ENCODE peak calls at places on chromosomes 3 and 15, in ten cellular contexts. One of them, this sample, is unnamed.

GRCh38 chr3:46480481-46481195 is 15.9 kb upstream of the LTF start:
- DNase-seq in fibroblast of pulmonary artery: no peak
- DNase-seq in mammary epithelial cell: no peak
- DNase-seq in ovary: no peak
- DNase-seq in HCT116: no peak
- DNase-seq in Panc1: no peak
- DNase-seq in foreskin fibroblast: no peak
- DNase-seq in body of pancreas: no peak
- DNase-seq in heart left ventricle: no peak
- DNase-seq in hepatocyte: peak; percentile 2
- DNase-seq in this sample: no peak

GRCh38 chr15:71730277-71731144 is 79.8 kb upstream of the NR2E3 start:
- DNase-seq in foreskin fibroblast: peak; percentile 56
- DNase-seq in Panc1: no peak
- DNase-seq in mammary epithelial cell: peak; percentile 45
- DNase-seq in ovary: no peak
- DNase-seq in heart left ventricle: no peak
- DNase-seq in fibroblast of pulmonary artery: peak; percentile 84
- DNase-seq in hepatocyte: peak; percentile 78
- DNase-seq in body of pancreas: peak; percentile 47
- DNase-seq in HCT116: peak; percentile 43
- DNase-seq in this sample: peak; percentile 70

GRCh38 chr3:79968418-79968817 is 200.6 kb upstream of the ROBO1 start:
- DNase-seq in Panc1: no peak
- DNase-seq in HCT116: no peak
- DNase-seq in ovary: no peak
- DNase-seq in body of pancreas: no peak
- DNase-seq in heart left ventricle: no peak
- DNase-seq in foreskin fibroblast: no peak
- DNase-seq in mammary epithelial cell: no peak
- DNase-seq in fibroblast of pulmonary artery: no peak
- DNase-seq in hepatocyte: no peak
- DNase-seq in this sample: no peak

GRCh38 chr15:26873846-26874245 is 7.0 kb downstream of the GABRA5 start:
- DNase-seq in fibroblast of pulmonary artery: peak; percentile 19
- DNase-seq in heart left ventricle: peak; percentile 48
- DNase-seq in Panc1: no peak
- DNase-seq in foreskin fibroblast: no peak
- DNase-seq in HCT116: no peak
- DNase-seq in mammary epithelial cell: no peak
- DNase-seq in ovary: no peak
- DNase-seq in body of pancreas: no peak
- DNase-seq in hepatocyte: no peak
- DNase-seq in this sample: no peak

GRCh38 chr15:71275566-71276354 is 160.5 kb downstream of the THSD4 start:
- DNase-seq in body of pancreas: no peak
- DNase-seq in HCT116: no peak
- DNase-seq in foreskin fibroblast: no peak
- DNase-seq in fibroblast of pulmonary artery: no peak
- DNase-seq in mammary epithelial cell: no peak
- DNase-seq in hepatocyte: no peak
- DNase-seq in Panc1: no peak
- DNase-seq in ovary: no peak
- DNase-seq in heart left ventricle: no peak
- DNase-seq in this sample: no peak

GRCh38 chr15:100728371-100729201 is 126.2 kb downstream of the ASB7 start:
- DNase-seq in Panc1: no peak
- DNase-seq in hepatocyte: no peak
- DNase-seq in fibroblast of pulmonary artery: no peak
- DNase-seq in mammary epithelial cell: no peak
- DNase-seq in ovary: no peak
- DNase-seq in HCT116: no peak
- DNase-seq in foreskin fibroblast: no peak
- DNase-seq in body of pancreas: no peak
- DNase-seq in heart left ventricle: no peak
- DNase-seq in this sample: no peak

GRCh38 chr15:60077581-60078359 is 73.7 kb downstream of the FOXB1 start:
- DNase-seq in fibroblast of pulmonary artery: no peak
- DNase-seq in hepatocyte: no peak
- DNase-seq in ovary: no peak
- DNase-seq in body of pancreas: no peak
- DNase-seq in mammary epithelial cell: no peak
- DNase-seq in foreskin fibroblast: no peak
- DNase-seq in heart left ventricle: no peak
- DNase-seq in HCT116: no peak
- DNase-seq in Panc1: no peak
- DNase-seq in this sample: no peak

GRCh38 chr3:196740476-196741400 is 1.1 kb downstream of the PAK2 start:
- DNase-seq in foreskin fibroblast: peak; percentile 32
- DNase-seq in heart left ventricle: no peak
- DNase-seq in mammary epithelial cell: peak; percentile 48
- DNase-seq in fibroblast of pulmonary artery: peak; percentile 62
- DNase-seq in HCT116: no peak
- DNase-seq in Panc1: peak; percentile 27
- DNase-seq in ovary: peak; percentile 53
- DNase-seq in hepatocyte: peak; percentile 45
- DNase-seq in body of pancreas: peak; percentile 22
- DNase-seq in this sample: peak; percentile 43

GRCh38 chr15:70101459-70102113 is 3.9 kb upstream of the TLE3 start:
- DNase-seq in Panc1: no peak
- DNase-seq in mammary epithelial cell: peak; percentile 74
- DNase-seq in body of pancreas: peak; percentile 93
- DNase-seq in ovary: peak; percentile 70
- DNase-seq in hepatocyte: peak; percentile 89
- DNase-seq in HCT116: peak; percentile 82
- DNase-seq in heart left ventricle: peak; percentile 76
- DNase-seq in fibroblast of pulmonary artery: peak; percentile 98
- DNase-seq in foreskin fibroblast: peak; percentile 81
- DNase-seq in this sample: peak; percentile 93

GRCh38 chr3:179503640-179504039 is 52.4 kb upstream of the GNB4 start:
- DNase-seq in body of pancreas: no peak
- DNase-seq in heart left ventricle: no peak
- DNase-seq in fibroblast of pulmonary artery: no peak
- DNase-seq in hepatocyte: no peak
- DNase-seq in foreskin fibroblast: no peak
- DNase-seq in HCT116: no peak
- DNase-seq in ovary: no peak
- DNase-seq in Panc1: no peak
- DNase-seq in mammary epithelial cell: no peak
- DNase-seq in this sample: no peak

GRCh38 chr3:15206662-15207576 is 873 bp downstream of the CAPN7 start:
- DNase-seq in foreskin fibroblast: peak; percentile 20
- DNase-seq in hepatocyte: peak; percentile 59
- DNase-seq in fibroblast of pulmonary artery: peak; percentile 36
- DNase-seq in Panc1: no peak
- DNase-seq in ovary: no peak
- DNase-seq in HCT116: no peak
- DNase-seq in mammary epithelial cell: peak; percentile 53
- DNase-seq in heart left ventricle: peak; percentile 36
- DNase-seq in body of pancreas: peak; percentile 65
- DNase-seq in this sample: peak; percentile 55

GRCh38 chr15:37764733-37765191 is 169.7 kb upstream of the TMCO5A start:
- DNase-seq in fibroblast of pulmonary artery: peak; percentile 83
- DNase-seq in Panc1: no peak
- DNase-seq in mammary epithelial cell: peak; percentile 43
- DNase-seq in hepatocyte: peak; percentile 64
- DNase-seq in foreskin fibroblast: peak; percentile 58
- DNase-seq in heart left ventricle: no peak
- DNase-seq in ovary: no peak
- DNase-seq in body of pancreas: peak; percentile 36
- DNase-seq in HCT116: peak; percentile 56
- DNase-seq in this sample: peak; percentile 77

DNA sequence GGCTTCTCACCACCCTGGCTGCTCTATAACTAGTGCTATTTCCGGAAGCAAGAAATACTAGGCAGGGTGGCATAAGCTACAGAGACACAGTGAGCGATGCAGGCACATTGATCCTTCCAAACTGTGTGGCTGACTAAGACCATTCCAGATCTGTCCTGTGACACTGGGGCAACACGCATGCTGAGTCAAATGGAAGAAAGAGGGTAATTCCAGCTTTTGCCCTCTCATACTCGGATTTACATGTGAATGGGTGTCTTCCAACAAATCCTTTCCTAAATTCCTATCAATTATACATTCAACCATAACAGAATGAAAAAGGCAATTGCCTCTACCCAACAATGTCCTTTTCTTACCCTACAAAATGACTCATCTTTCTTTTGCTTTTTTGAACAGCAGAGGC is 5.1 kb downstream of the FSIP1 start:
- DNase-seq in body of pancreas: no peak
- DNase-seq in Panc1: no peak
- DNase-seq in heart left ventricle: no peak
- DNase-seq in mammary epithelial cell: no peak
- DNase-seq in ovary: no peak
- DNase-seq in fibroblast of pulmonary artery: no peak
- DNase-seq in hepatocyte: no peak
- DNase-seq in foreskin fibroblast: no peak
- DNase-seq in HCT116: no peak
- DNase-seq in this sample: no peak
- H3K4me3 ChIP-seq in body of pancreas: no peak overlapping the region
- H3K4me3 ChIP-seq in Panc1: no peak overlapping the region
- H3K4me3 ChIP-seq in heart left ventricle: no peak overlapping the region
- H3K4me3 ChIP-seq in mammary epithelial cell: no peak overlapping the region
- H3K4me3 ChIP-seq in ovary: no peak overlapping the region
- H3K4me3 ChIP-seq in fibroblast of pulmonary artery: no peak overlapping the region
- H3K4me3 ChIP-seq in hepatocyte: no peak overlapping the region
- H3K4me3 ChIP-seq in foreskin fibroblast: no peak overlapping the region
- H3K4me3 ChIP-seq in HCT116: no peak overlapping the region
- H3K4me3 ChIP-seq in this sample: no peak overlapping the region

DNA sequence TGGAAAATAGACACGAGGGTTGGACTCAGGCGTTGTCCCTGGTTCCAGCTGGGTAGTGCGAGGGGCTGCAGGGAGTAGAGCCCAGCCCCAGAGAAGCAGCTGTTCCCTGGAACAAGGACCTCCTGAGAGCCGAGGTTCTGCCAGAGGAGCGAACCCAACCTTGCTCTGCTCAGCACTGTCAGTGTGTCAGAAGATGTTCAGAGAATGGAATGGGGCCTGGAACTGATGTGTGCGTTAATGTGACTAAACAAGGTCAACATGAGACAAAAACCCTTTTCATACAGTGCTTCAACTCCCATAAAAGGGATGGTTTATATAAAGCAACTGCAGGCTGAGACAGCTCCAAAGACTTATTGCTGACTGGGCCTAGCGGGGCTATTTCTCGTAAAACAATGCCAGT is 35.5 kb upstream of the HACD2 start:
- DNase-seq in foreskin fibroblast: peak; percentile 20
- DNase-seq in body of pancreas: no peak
- DNase-seq in mammary epithelial cell: peak; percentile 87
- DNase-seq in heart left ventricle: no peak
- DNase-seq in ovary: peak; percentile 70
- DNase-seq in hepatocyte: no peak
- DNase-seq in HCT116: no peak
- DNase-seq in fibroblast of pulmonary artery: peak; percentile 17
- DNase-seq in Panc1: no peak
- DNase-seq in this sample: peak; percentile 85
- H3K4me3 ChIP-seq in foreskin fibroblast: no peak overlapping the region
- H3K4me3 ChIP-seq in body of pancreas: no peak overlapping the region
- H3K4me3 ChIP-seq in mammary epithelial cell: peak overlapping the region; percentile 23
- H3K4me3 ChIP-seq in heart left ventricle: no peak overlapping the region
- H3K4me3 ChIP-seq in ovary: peak overlapping the region; percentile 37
- H3K4me3 ChIP-seq in hepatocyte: no peak overlapping the region
- H3K4me3 ChIP-seq in HCT116: no peak overlapping the region
- H3K4me3 ChIP-seq in fibroblast of pulmonary artery: no peak overlapping the region
- H3K4me3 ChIP-seq in Panc1: no peak overlapping the region
- H3K4me3 ChIP-seq in this sample: peak overlapping the region; percentile 43

DNA sequence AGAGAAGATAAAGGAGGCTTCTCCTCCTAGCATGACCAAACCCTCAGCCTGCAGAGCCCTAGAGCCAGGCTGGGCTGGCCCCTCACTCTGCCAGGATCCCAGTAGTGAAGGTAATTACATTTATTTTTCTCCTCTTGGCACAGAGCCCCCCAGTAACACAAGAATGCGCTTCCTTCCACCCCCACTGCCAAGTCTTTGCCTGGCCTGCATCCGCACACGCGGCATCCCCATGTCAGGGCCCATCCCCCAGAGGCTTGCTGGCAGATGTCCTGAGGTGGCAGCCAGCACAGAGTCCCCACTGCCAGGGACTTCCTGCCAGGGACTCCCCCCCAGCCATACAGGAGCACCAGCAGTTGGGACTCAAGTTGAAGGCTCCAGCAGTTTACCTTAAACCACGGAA is 41.1 kb downstream of the MEGF11 start:
- DNase-seq in Panc1: no peak
- DNase-seq in ovary: no peak
- DNase-seq in heart left ventricle: no peak
- DNase-seq in mammary epithelial cell: no peak
- DNase-seq in foreskin fibroblast: no peak
- DNase-seq in fibroblast of pulmonary artery: no peak
- DNase-seq in body of pancreas: no peak
- DNase-seq in HCT116: no peak
- DNase-seq in hepatocyte: no peak
- DNase-seq in this sample: no peak
- H3K4me3 ChIP-seq in Panc1: no peak overlapping the region
- H3K4me3 ChIP-seq in ovary: no peak overlapping the region
- H3K4me3 ChIP-seq in heart left ventricle: no peak overlapping the region
- H3K4me3 ChIP-seq in mammary epithelial cell: no peak overlapping the region
- H3K4me3 ChIP-seq in foreskin fibroblast: no peak overlapping the region
- H3K4me3 ChIP-seq in fibroblast of pulmonary artery: no peak overlapping the region
- H3K4me3 ChIP-seq in body of pancreas: no peak overlapping the region
- H3K4me3 ChIP-seq in HCT116: no peak overlapping the region
- H3K4me3 ChIP-seq in hepatocyte: no peak overlapping the region
- H3K4me3 ChIP-seq in this sample: no peak overlapping the region

GRCh38 chr15:83088876-83089275 is 18.6 kb upstream of the TM6SF1 start:
- DNase-seq in hepatocyte: no peak
- DNase-seq in mammary epithelial cell: no peak
- DNase-seq in foreskin fibroblast: no peak
- DNase-seq in heart left ventricle: no peak
- DNase-seq in HCT116: no peak
- DNase-seq in ovary: no peak
- DNase-seq in body of pancreas: no peak
- DNase-seq in fibroblast of pulmonary artery: no peak
- DNase-seq in Panc1: no peak
- DNase-seq in this sample: no peak

GRCh38 chr15:83087535-83087934 is 19.9 kb upstream of the TM6SF1 start:
- DNase-seq in Panc1: no peak
- DNase-seq in HCT116: no peak
- DNase-seq in hepatocyte: no peak
- DNase-seq in body of pancreas: no peak
- DNase-seq in fibroblast of pulmonary artery: no peak
- DNase-seq in heart left ventricle: no peak
- DNase-seq in mammary epithelial cell: no peak
- DNase-seq in foreskin fibroblast: no peak
- DNase-seq in ovary: no peak
- DNase-seq in this sample: no peak

GRCh38 chr15:83092309-83092976 is 15.0 kb upstream of the TM6SF1 start:
- DNase-seq in heart left ventricle: peak; percentile 46
- DNase-seq in ovary: no peak
- DNase-seq in hepatocyte: peak; percentile 50
- DNase-seq in mammary epithelial cell: peak; percentile 27
- DNase-seq in Panc1: no peak
- DNase-seq in body of pancreas: no peak
- DNase-seq in HCT116: no peak
- DNase-seq in fibroblast of pulmonary artery: peak; percentile 84
- DNase-seq in foreskin fibroblast: no peak
- DNase-seq in this sample: peak; percentile 50

GRCh38 chr15:83094592-83094991 is 12.9 kb upstream of the TM6SF1 start:
- DNase-seq in Panc1: no peak
- DNase-seq in hepatocyte: no peak
- DNase-seq in ovary: no peak
- DNase-seq in foreskin fibroblast: no peak
- DNase-seq in body of pancreas: no peak
- DNase-seq in mammary epithelial cell: no peak
- DNase-seq in heart left ventricle: no peak
- DNase-seq in fibroblast of pulmonary artery: no peak
- DNase-seq in HCT116: no peak
- DNase-seq in this sample: no peak

GRCh38 chr15:83090465-83090864 is 17.0 kb upstream of the TM6SF1 start:
- DNase-seq in HCT116: no peak
- DNase-seq in foreskin fibroblast: no peak
- DNase-seq in mammary epithelial cell: no peak
- DNase-seq in Panc1: no peak
- DNase-seq in heart left ventricle: no peak
- DNase-seq in hepatocyte: no peak
- DNase-seq in ovary: no peak
- DNase-seq in fibroblast of pulmonary artery: no peak
- DNase-seq in body of pancreas: no peak
- DNase-seq in this sample: no peak
- H3K4me3 ChIP-seq in HCT116: no peak overlapping the region
- H3K4me3 ChIP-seq in foreskin fibroblast: no peak overlapping the region
- H3K4me3 ChIP-seq in mammary epithelial cell: no peak overlapping the region
- H3K4me3 ChIP-seq in Panc1: no peak overlapping the region
- H3K4me3 ChIP-seq in heart left ventricle: no peak overlapping the region
- H3K4me3 ChIP-seq in hepatocyte: no peak overlapping the region
- H3K4me3 ChIP-seq in ovary: no peak overlapping the region
- H3K4me3 ChIP-seq in fibroblast of pulmonary artery: no peak overlapping the region
- H3K4me3 ChIP-seq in body of pancreas: no peak overlapping the region
- H3K4me3 ChIP-seq in this sample: no peak overlapping the region